ENCODE peak calls at places on chromosomes 3 and 15, in six cellular contexts. One of them, this sample, is unnamed.

GRCh38 chr15:68334661-68335124 is 57.1 kb downstream of the FEM1B start:
- DNase-seq in mesenchymal stem cell: peak
- DNase-seq in IMR-90: peak
- DNase-seq in trophoblast cell: no peak
- DNase-seq in H9: no peak
- DNase-seq in H1: no peak
- DNase-seq in this sample: no peak

GRCh38 chr3:182124187-182124586 is 412.5 kb downstream of the SOX2 start:
- DNase-seq in H9: no peak
- DNase-seq in trophoblast cell: peak
- DNase-seq in mesenchymal stem cell: no peak
- DNase-seq in H1: no peak
- DNase-seq in IMR-90: no peak
- DNase-seq in this sample: no peak

GRCh38 chr3:193780371-193780770 is 187.4 kb downstream of the OPA1 start:
- DNase-seq in H1: peak
- DNase-seq in H9: no peak
- DNase-seq in mesenchymal stem cell: no peak
- DNase-seq in IMR-90: no peak
- DNase-seq in trophoblast cell: no peak
- DNase-seq in this sample: no peak

GRCh38 chr3:44661189-44661588 is 12.7 kb downstream of the ZNF35 start:
- DNase-seq in IMR-90: no peak
- DNase-seq in mesenchymal stem cell: no peak
- DNase-seq in trophoblast cell: no peak
- DNase-seq in H1: no peak
- DNase-seq in H9: no peak
- DNase-seq in this sample: no peak

GRCh38 chr3:98563661-98564281 is 29.6 kb downstream of the CPOX start:
- DNase-seq in trophoblast cell: no peak
- DNase-seq in H9: no peak
- DNase-seq in mesenchymal stem cell: peak
- DNase-seq in IMR-90: peak
- DNase-seq in H1: no peak
- DNase-seq in this sample: no peak

GRCh38 chr3:128296469-128297251 is 143.4 kb downstream of the EEFSEC start:
- DNase-seq in mesenchymal stem cell: no peak
- DNase-seq in IMR-90: no peak
- DNase-seq in H9: peak
- DNase-seq in trophoblast cell: no peak
- DNase-seq in H1: peak
- DNase-seq in this sample: no peak

GRCh38 chr3:105355355-105356063 is 11.2 kb upstream of the ALCAM start:
- DNase-seq in trophoblast cell: no peak
- DNase-seq in IMR-90: peak
- DNase-seq in mesenchymal stem cell: peak
- DNase-seq in H9: no peak
- DNase-seq in H1: no peak
- DNase-seq in this sample: no peak

GRCh38 chr3:15052335-15053242 is 12.5 kb downstream of the MRPS25 start:
- DNase-seq in mesenchymal stem cell: no peak
- DNase-seq in trophoblast cell: no peak
- DNase-seq in H9: no peak
- DNase-seq in IMR-90: no peak
- DNase-seq in H1: no peak
- DNase-seq in this sample: no peak

GRCh38 chr15:29632671-29633406 is 189.4 kb downstream of the TJP1 start:
- DNase-seq in trophoblast cell: no peak
- DNase-seq in H9: no peak
- DNase-seq in IMR-90: no peak
- DNase-seq in H1: peak
- DNase-seq in mesenchymal stem cell: no peak
- DNase-seq in this sample: no peak

GRCh38 chr3:157417247-157417646 is 19.4 kb upstream of the PTX3 start:
- DNase-seq in mesenchymal stem cell: peak
- DNase-seq in H9: no peak
- DNase-seq in H1: no peak
- DNase-seq in trophoblast cell: peak
- DNase-seq in IMR-90: no peak
- DNase-seq in this sample: no peak

GRCh38 chr15:35141743-35142356 is 56.8 kb upstream of the NANOGP8 start:
- DNase-seq in mesenchymal stem cell: peak
- DNase-seq in IMR-90: peak
- DNase-seq in trophoblast cell: no peak
- DNase-seq in H9: no peak
- DNase-seq in H1: no peak
- DNase-seq in this sample: no peak

GRCh38 chr3:12544652-12545472 is 437 bp downstream of the MKRN2OS start:
- DNase-seq in H1: no peak
- DNase-seq in mesenchymal stem cell: no peak
- DNase-seq in H9: peak
- DNase-seq in trophoblast cell: no peak
- DNase-seq in IMR-90: no peak
- DNase-seq in this sample: no peak

GRCh38 chr3:170357920-170358854 is 672 bp downstream of the SKIL start:
- DNase-seq in mesenchymal stem cell: peak
- DNase-seq in IMR-90: peak
- DNase-seq in H9: peak
- DNase-seq in H1: peak
- DNase-seq in trophoblast cell: peak
- DNase-seq in this sample: peak

GRCh38 chr3:61521229-61521628 is 40.1 kb upstream of the PTPRG start:
- DNase-seq in mesenchymal stem cell: no peak
- DNase-seq in IMR-90: no peak
- DNase-seq in trophoblast cell: no peak
- DNase-seq in H9: peak
- DNase-seq in H1: no peak
- DNase-seq in this sample: no peak

GRCh38 chr3:158846803-158847465 is 45.1 kb downstream of the MFSD1 start:
- DNase-seq in mesenchymal stem cell: peak
- DNase-seq in H9: no peak
- DNase-seq in H1: no peak
- DNase-seq in IMR-90: no peak
- DNase-seq in trophoblast cell: no peak
- DNase-seq in this sample: no peak

DNA sequence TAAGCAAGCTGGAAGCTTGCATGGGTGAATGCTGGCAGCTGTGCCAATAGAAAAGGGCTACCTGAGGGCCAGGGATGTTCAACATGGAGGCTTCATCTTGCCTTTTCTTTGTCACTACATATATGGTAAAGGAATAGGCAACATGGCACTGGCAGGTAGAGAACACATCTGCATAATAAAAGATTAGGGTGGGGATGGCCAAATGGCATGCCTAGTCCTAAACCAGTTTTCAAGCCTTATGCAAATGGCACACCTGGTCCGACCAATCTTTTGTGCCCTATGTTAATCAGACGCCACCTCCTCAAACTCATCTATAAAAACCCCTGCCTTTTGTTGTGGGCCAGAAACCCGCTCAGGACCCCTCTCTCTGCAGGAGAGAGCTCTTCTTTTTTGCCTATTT is 216.8 kb upstream of the PROK2 start:
- DNase-seq in H1: no peak
- DNase-seq in trophoblast cell: no peak
- DNase-seq in H9: peak
- DNase-seq in IMR-90: no peak
- DNase-seq in mesenchymal stem cell: no peak
- DNase-seq in this sample: no peak
- H2AFZ ChIP-seq in H1: no peak
- H2AFZ ChIP-seq in trophoblast cell: no peak
- H2AFZ ChIP-seq in H9: no peak
- H2AFZ ChIP-seq in IMR-90: no peak
- H2AFZ ChIP-seq in mesenchymal stem cell: no peak
- H2AFZ ChIP-seq in this sample: no peak

GRCh38 chr3:49627634-49628033 is 46.5 kb upstream of the APEH start:
- DNase-seq in H9: no peak
- DNase-seq in mesenchymal stem cell: no peak
- DNase-seq in H1: no peak
- DNase-seq in trophoblast cell: no peak
- DNase-seq in IMR-90: no peak
- DNase-seq in this sample: no peak

GRCh38 chr3:49626796-49627195 is 47.4 kb upstream of the APEH start:
- DNase-seq in H9: no peak
- DNase-seq in IMR-90: no peak
- DNase-seq in mesenchymal stem cell: no peak
- DNase-seq in trophoblast cell: no peak
- DNase-seq in H1: no peak
- DNase-seq in this sample: no peak

GRCh38 chr3:49628249-49628648 is 45.9 kb upstream of the APEH start:
- DNase-seq in mesenchymal stem cell: no peak
- DNase-seq in IMR-90: no peak
- DNase-seq in H9: no peak
- DNase-seq in H1: no peak
- DNase-seq in trophoblast cell: no peak
- DNase-seq in this sample: no peak

GRCh38 chr3:49625071-49625470 is 49.1 kb upstream of the APEH start:
- DNase-seq in IMR-90: no peak
- DNase-seq in trophoblast cell: no peak
- DNase-seq in H1: no peak
- DNase-seq in mesenchymal stem cell: no peak
- DNase-seq in H9: no peak
- DNase-seq in this sample: no peak

GRCh38 chr3:49625971-49626640 is 48.0 kb upstream of the APEH start:
- DNase-seq in IMR-90: peak
- DNase-seq in H9: no peak
- DNase-seq in mesenchymal stem cell: no peak
- DNase-seq in trophoblast cell: no peak
- DNase-seq in H1: no peak
- DNase-seq in this sample: no peak
- H4K91ac ChIP-seq in IMR-90: no peak
- H4K91ac ChIP-seq in H9: no peak
- H4K91ac ChIP-seq in mesenchymal stem cell: no peak
- H4K91ac ChIP-seq in trophoblast cell: no peak
- H4K91ac ChIP-seq in H1: no peak
- H4K91ac ChIP-seq in this sample: no peak

DNA sequence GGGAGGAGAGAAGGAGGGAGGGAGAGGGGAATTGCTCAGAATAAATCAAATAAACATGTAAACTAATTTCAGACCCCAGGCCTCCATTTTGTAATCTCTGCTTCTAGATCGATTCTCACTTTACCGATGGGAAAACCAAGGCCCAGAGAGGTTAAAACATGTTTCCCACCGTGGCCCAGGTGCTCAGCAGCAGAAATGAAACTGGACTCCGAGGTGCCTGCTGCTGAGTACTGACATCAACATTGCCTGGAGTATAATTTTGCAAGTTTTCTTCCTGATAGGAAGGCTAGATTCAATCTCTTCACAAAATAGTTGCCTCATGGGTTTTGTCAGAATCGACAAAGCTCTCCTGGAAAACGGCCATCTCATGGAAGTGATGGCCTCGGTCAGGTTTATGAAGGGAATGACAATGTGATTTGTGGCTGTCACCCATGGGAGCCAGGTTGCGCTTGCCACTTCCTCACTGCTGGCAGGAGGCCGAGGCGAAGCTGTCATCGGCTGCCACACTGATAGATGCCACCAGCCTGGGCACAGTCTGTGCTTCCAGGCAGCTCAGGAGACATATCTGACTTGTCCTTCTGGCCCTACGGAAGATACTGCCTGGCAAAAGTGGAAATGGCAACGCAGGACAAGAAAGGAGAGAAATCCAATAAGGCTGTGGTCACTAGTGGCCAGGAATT is 133.1 kb upstream of the LRRN1 start:
- DNase-seq in H9: no peak
- DNase-seq in IMR-90: no peak
- DNase-seq in H1: no peak
- DNase-seq in mesenchymal stem cell: no peak
- DNase-seq in trophoblast cell: no peak
- DNase-seq in this sample: no peak
- H2AFZ ChIP-seq in H9: no peak
- H2AFZ ChIP-seq in IMR-90: no peak
- H2AFZ ChIP-seq in H1: peak
- H2AFZ ChIP-seq in mesenchymal stem cell: no peak
- H2AFZ ChIP-seq in trophoblast cell: no peak
- H2AFZ ChIP-seq in this sample: no peak

GRCh38 chr3:47503033-47503432 is 10.5 kb downstream of the ELP6 start:
- DNase-seq in H9: no peak
- DNase-seq in trophoblast cell: no peak
- DNase-seq in IMR-90: no peak
- DNase-seq in H1: no peak
- DNase-seq in mesenchymal stem cell: no peak
- DNase-seq in this sample: no peak

DNA sequence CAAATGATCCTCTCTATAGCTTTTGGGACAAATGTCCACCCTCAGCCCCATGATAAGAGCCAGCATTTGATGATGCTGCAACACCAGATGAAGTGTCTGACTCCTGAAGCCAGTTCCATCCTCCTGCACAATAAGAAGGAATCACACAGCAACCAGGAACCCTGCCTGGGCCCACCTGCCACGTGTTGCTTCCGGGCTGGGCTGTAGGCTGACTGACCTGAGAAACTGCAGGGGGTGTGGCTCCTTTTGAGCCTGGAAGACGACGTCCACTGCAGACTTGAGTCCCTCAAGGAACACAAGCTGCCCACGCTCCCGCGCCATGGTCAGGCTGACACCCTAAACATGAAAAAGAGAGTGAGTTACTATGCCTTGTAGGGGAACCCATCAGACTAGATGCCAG is 9.4 kb downstream of the ELP6 start:
- DNase-seq in H9: no peak
- DNase-seq in trophoblast cell: no peak
- DNase-seq in mesenchymal stem cell: no peak
- DNase-seq in H1: no peak
- DNase-seq in IMR-90: no peak
- DNase-seq in this sample: no peak
- H4K91ac ChIP-seq in H9: no peak
- H4K91ac ChIP-seq in trophoblast cell: no peak
- H4K91ac ChIP-seq in mesenchymal stem cell: no peak
- H4K91ac ChIP-seq in H1: no peak
- H4K91ac ChIP-seq in IMR-90: no peak
- H4K91ac ChIP-seq in this sample: no peak

DNA sequence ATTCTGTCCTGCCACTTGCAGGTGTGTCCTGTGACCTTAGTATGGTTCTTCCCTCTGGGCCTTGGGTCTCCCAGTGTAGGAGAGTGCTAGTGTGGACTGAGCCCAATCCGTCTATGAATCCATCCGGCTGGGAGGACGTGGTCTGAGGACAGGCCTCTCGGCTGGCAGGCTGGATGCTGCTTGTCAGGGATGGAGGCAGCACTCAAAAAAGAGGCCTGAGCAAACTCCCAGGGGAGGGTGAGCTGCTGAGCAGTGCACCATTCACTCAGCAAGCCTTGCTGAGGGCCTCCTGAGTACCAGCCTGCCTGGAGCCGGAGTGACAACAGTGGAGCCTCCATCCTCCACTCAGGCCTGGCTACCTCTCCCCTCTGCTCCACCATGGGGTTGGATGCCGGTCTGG is 1.7 kb upstream of the DUSP7 start:
- DNase-seq in trophoblast cell: no peak
- DNase-seq in H9: no peak
- DNase-seq in IMR-90: no peak
- DNase-seq in H1: no peak
- DNase-seq in mesenchymal stem cell: no peak
- DNase-seq in this sample: no peak
- H2AFZ ChIP-seq in trophoblast cell: peak
- H2AFZ ChIP-seq in H9: no peak
- H2AFZ ChIP-seq in IMR-90: no peak
- H2AFZ ChIP-seq in H1: peak
- H2AFZ ChIP-seq in mesenchymal stem cell: no peak
- H2AFZ ChIP-seq in this sample: peak

DNA sequence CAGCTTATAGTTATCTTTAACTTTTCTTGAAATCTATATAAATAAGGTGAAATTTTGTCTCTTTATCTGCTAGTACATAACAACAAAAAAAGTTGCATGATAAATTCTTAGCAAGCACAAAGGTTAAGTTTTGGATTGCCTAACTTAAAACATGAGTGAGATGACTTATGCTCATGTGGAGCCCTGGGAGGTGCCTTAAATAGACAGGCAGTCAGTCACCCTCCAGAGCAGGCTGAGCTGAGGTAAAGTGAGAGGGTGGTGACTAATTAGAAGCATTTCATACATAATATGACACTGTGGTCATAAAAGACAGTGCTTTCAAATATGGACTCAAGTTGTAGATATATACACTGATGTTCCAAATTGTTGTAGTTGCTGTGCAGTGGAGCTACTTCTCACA is 14.6 kb upstream of the MME start:
- DNase-seq in H9: no peak
- DNase-seq in H1: no peak
- DNase-seq in IMR-90: peak
- DNase-seq in trophoblast cell: peak
- DNase-seq in mesenchymal stem cell: peak
- DNase-seq in this sample: no peak
- H4K91ac ChIP-seq in H9: no peak
- H4K91ac ChIP-seq in H1: no peak
- H4K91ac ChIP-seq in IMR-90: no peak
- H4K91ac ChIP-seq in trophoblast cell: no peak
- H4K91ac ChIP-seq in mesenchymal stem cell: no peak
- H4K91ac ChIP-seq in this sample: no peak